ENCODE peak calls at places on chromosomes 7 and 10, in ten cellular contexts. O is fibroblast of lung, T is thyroid gland, S is pancreas, B is A549, H is psoas muscle, P is prostate gland, X is PC-9, D is ascending aorta, A is IMR-90. I is an unnamed sample. For H3K4me1, the result is how much of the 10 kb centered on the place peaks cover.

GRCh38 chr7:156402255-156402654 is 238.3 kb upstream of the RNF32 start:
- DNase-seq in H (no peak), T (no peak), S (no peak), X (no peak), B (no peak), P (no peak), D (no peak), O (no peak), A (no peak), I (no peak)

GRCh38 chr7:1137517-1138167 is 22.4 kb downstream of the ZFAND2A start:
- DNase-seq in A (no peak), P (no peak), T (no peak), H (no peak), B (peak), S (no peak), X (no peak), O (no peak), D (no peak), I (no peak)

GRCh38 chr10:60526024-60526585 is 136.4 kb upstream of the ANK3 start:
- DNase-seq in D (no peak), S (no peak), X (no peak), P (no peak), O (no peak), A (no peak), T (no peak), B (no peak), H (no peak), I (no peak)

GRCh38 chr7:89028319-89028718 is 232.8 kb upstream of the TEX47 start:
- DNase-seq in T (no peak), D (no peak), S (no peak), H (no peak), A (no peak), P (no peak), X (no peak), O (no peak), B (no peak), I (no peak)

GRCh38 chr10:89262331-89263020 is 10.9 kb upstream of the LIPA start:
- DNase-seq in S (no peak), X (peak), P (peak), A (peak), D (no peak), B (peak), O (no peak), T (no peak), H (no peak), I (no peak)

GRCh38 chr7:129308047-129308446 is 83.2 kb downstream of the AHCYL2 start:
- DNase-seq in T (peak), X (peak), S (no peak), O (peak), A (peak), D (no peak), B (no peak), P (peak), H (peak), I (peak)

GRCh38 chr10:77036993-77037734 is 600.4 kb downstream of the KCNMA1 start:
- DNase-seq in S (no peak), X (no peak), P (no peak), B (peak), T (no peak), O (peak), D (no peak), A (no peak), H (no peak), I (peak)

GRCh38 chr7:146956323-146956722 is 839.7 kb downstream of the CNTNAP2 start:
- DNase-seq in O (no peak), H (no peak), S (no peak), P (no peak), B (no peak), D (no peak), X (no peak), T (no peak), A (no peak), I (no peak)

GRCh38 chr10:60291354-60291930 is 98.2 kb downstream of the ANK3 start:
- DNase-seq in O (peak), P (no peak), H (no peak), D (no peak), T (no peak), B (no peak), A (no peak), X (no peak), S (no peak), I (no peak)

GRCh38 chr10:64708920-64709681 is 1187.9 kb downstream of the REEP3 start:
- DNase-seq in H (no peak), S (no peak), B (no peak), A (no peak), P (no peak), D (no peak), T (no peak), O (no peak), X (no peak), I (no peak)

GRCh38 chr7:68744036-68744435 is 854.2 kb upstream of the AUTS2 start:
- DNase-seq in T (no peak), O (no peak), X (no peak), H (no peak), D (no peak), S (no peak), A (no peak), P (no peak), B (no peak), I (no peak)

GRCh38 chr10:8060010-8060703 is 5.7 kb downstream of the GATA3 start:
- DNase-seq in T (no peak), P (no peak), B (no peak), D (no peak), X (no peak), H (no peak), A (peak), S (no peak), O (no peak), I (no peak)

GRCh38 chr10:70331486-70332268 is 47.9 kb upstream of the NPFFR1 start:
- DNase-seq in T (peak), H (peak), B (peak), S (peak), O (peak), P (peak), X (peak), D (peak), A (peak), I (no peak)

GRCh38 chr10:8056891-8057331 is 2.4 kb downstream of the GATA3 start:
- DNase-seq in D (no peak), B (no peak), X (no peak), S (no peak), P (no peak), A (no peak), H (peak), T (no peak), O (no peak), I (no peak)

GRCh38 chr7:128053023-128053422 is 21.8 kb upstream of the LRRC4 start:
- DNase-seq in O (peak), T (no peak), H (no peak), S (no peak), P (no peak), X (no peak), B (no peak), D (no peak), A (peak), I (no peak)

GRCh38 chr10:43574035-43574892 is at the start of gene ZNF239:
- DNase-seq in A (peak), P (peak), X (peak), S (peak), O (peak), B (peak), H (peak), D (peak), T (peak), I (peak)

GRCh38 chr10:60932756-60933155 is 11.2 kb downstream of the RHOBTB1 start:
- DNase-seq in B (no peak), P (no peak), A (no peak), H (no peak), X (no peak), D (no peak), T (no peak), O (no peak), S (no peak), I (no peak)

GRCh38 chr7:116598846-116599245 is 73.2 kb upstream of the MET start:
- DNase-seq in P (no peak), H (no peak), S (no peak), T (no peak), X (no peak), A (no peak), D (no peak), B (no peak), O (no peak), I (no peak)

GRCh38 chr10:121240556-121240955 is 357.7 kb downstream of the FGFR2 start:
- DNase-seq in O (no peak), H (no peak), B (no peak), S (no peak), A (no peak), D (no peak), T (no peak), X (no peak), P (no peak), I (no peak)

GRCh38 chr10:28503114-28503513 is 29.8 kb upstream of the WAC start:
- DNase-seq in O (no peak), X (no peak), T (peak), S (peak), P (peak), D (no peak), H (no peak), A (no peak), B (no peak), I (no peak)

GRCh38 chr10:88245974-88246511 is 337.1 kb downstream of the RNLS start:
- DNase-seq in S (no peak), P (no peak), D (no peak), B (no peak), A (peak), T (no peak), O (peak), X (no peak), H (no peak), I (no peak)

GRCh38 chr7:115654384-115655181 is 376.0 kb downstream of the TFEC start:
- DNase-seq in H (no peak), O (no peak), X (no peak), A (peak), B (no peak), P (no peak), T (no peak), S (no peak), D (no peak), I (no peak)

GRCh38 chr7:82816272-82816671 is 346.4 kb downstream of the PCLO start:
- DNase-seq in A (no peak), B (no peak), O (no peak), T (no peak), S (no peak), P (no peak), H (no peak), X (no peak), D (no peak), I (no peak)

GRCh38 chr10:98316661-98317060 is 48.7 kb upstream of the LOXL4 start:
- DNase-seq in H (no peak), S (no peak), X (no peak), P (no peak), A (peak), T (no peak), B (no peak), O (peak), D (no peak), I (no peak)

GRCh38 chr7:98209166-98209920 is 1.9 kb upstream of the BHLHA15 start:
- DNase-seq in S (no peak), T (no peak), O (no peak), P (no peak), X (no peak), H (no peak), B (no peak), D (peak), A (no peak), I (no peak)

GRCh38 chr7:65951837-65952578 is 30.0 kb downstream of the GUSB start:
- DNase-seq in H (no peak), T (no peak), S (peak), B (peak), O (no peak), D (no peak), P (no peak), X (no peak), A (no peak), I (peak)

GRCh38 chr7:35968140-35968940 is 167.5 kb downstream of the SEPTIN7 start:
- DNase-seq in A (no peak), O (no peak), D (no peak), H (no peak), T (no peak), S (no peak), X (no peak), B (no peak), P (no peak), I (no peak)

DNA sequence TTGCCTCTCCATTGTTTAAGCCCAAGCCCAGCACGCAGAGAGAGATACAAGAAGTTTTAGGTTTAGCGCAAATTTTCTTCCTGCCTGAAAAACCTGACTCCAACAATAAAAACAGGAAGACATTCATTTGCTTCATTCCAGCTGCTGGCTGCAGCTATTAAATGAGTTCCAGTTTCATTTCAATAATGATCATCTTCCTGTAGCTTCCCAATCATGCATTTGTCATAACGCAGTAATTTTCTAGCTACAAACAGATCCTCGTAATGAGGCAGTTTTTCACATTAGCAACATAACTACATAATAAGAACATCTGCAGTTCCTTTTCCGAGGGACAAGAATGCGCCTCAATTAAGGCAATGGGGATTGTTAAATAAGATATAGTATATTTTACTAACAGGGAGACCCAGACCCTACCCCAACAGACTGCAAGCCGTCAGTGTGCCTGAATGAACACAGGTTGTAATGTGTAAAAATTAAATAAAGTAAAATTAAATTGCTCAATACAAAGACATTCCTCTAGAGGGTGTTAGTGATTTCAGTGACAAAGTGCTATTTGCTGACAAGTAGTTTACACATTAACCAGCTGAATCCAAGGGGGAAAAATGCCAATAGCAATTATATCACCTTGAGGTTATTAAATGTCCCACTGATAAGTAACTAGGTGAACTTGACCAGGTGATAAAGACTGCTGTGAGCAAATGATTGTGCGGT is 110.7 kb downstream of the EBF3 start:
- DNase-seq in H (no peak), T (no peak), X (no peak), D (no peak), O (peak), S (peak), P (no peak), A (peak), B (peak), I (no peak)
- TF ChIP-seq CTCF in H (peak), T (no peak), X (peak), D (no peak), O (peak), S (peak), P (no peak), A (peak), B (peak), I (peak)

DNA sequence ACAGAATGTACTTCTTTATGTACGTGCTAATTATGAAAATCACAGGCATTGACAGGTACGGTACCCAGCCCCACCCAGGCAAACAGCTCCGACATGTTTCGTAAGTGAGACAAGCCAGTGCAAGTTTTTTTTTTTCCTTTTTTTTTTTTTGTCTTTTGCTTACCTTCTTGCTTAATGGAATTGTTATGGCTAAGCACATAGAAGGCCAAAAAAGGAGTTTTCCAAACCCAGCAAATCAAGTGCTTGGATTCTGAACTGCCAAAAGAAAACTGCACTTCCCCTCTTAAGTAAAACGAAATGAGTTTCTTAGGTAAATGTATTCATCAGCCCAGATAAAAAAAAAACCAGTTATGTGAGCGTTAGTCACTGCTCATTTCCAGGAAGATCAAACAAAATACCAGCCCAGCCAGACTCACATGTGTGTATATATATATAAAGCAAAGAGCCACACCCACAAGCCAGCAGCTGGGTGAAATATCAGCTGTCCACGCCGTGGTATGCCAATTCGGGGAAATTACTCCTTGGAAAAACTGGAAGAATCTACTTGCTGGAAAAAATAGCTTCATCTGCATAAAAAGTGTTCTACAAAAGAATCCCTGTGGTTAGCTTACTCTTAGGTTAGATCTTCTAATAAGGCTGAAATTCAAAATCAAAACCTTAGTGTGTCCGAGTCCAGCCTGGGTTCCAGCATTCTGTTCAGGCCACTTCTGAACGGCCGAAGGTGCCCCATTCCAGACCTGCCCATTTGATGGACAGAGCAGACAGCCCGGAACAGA is 8.0 kb downstream of the KLF6 start:
- DNase-seq in T (peak), P (peak), S (peak), A (peak), X (peak), D (peak), O (peak), B (peak), H (no peak), I (no peak)
- H3K4me1 ChIP-seq in T (half or more), P (under half), S (half or more), A (under half), X (half or more), D (under half), O (under half), B (half or more), H (half or more), I (under half)

GRCh38 chr10:44765299-44765698 is 145.8 kb upstream of the TMEM72 start:
- DNase-seq in S (no peak), T (no peak), O (no peak), D (no peak), P (no peak), X (no peak), H (no peak), B (no peak), A (no peak), I (no peak)
- H3K27ac ChIP-seq in S (no peak), T (no peak), O (no peak), D (no peak), P (no peak), X (no peak), H (no peak), B (no peak), A (no peak), I (no peak)

GRCh38 chr7:81209059-81209458 is 290.2 kb upstream of the SEMA3C start:
- DNase-seq in D (no peak), S (no peak), A (peak), X (no peak), H (no peak), P (no peak), B (no peak), O (no peak), T (no peak), I (no peak)
- TF ChIP-seq CTCF in D (no peak), S (no peak), A (no peak), X (no peak), H (no peak), P (no peak), B (no peak), O (no peak), T (no peak), I (no peak)